ENCODE peak calls at places on chromosomes 3 and 15, in four cellular contexts. X is endothelial cell, C is body of pancreas, V is HFFc6. R is an unnamed sample.

GRCh38 chr3:13762931-13763330 is 116.9 kb downstream of the WNT7A start:
- DNase-seq in X (no peak), C (no peak), V (no peak), R (no peak)

GRCh38 chr15:33934896-33935295 is 33.4 kb upstream of the CHRM5 start:
- DNase-seq in C (no peak), V (no peak), X (no peak), R (no peak)

GRCh38 chr15:79160211-79160610 is 69.6 kb upstream of the RASGRF1 start:
- DNase-seq in V (no peak), X (no peak), C (no peak), R (no peak)

GRCh38 chr3:131901686-131902085 is 133.1 kb downstream of the CPNE4 start:
- DNase-seq in C (no peak), V (no peak), X (no peak), R (no peak)

GRCh38 chr3:87503901-87504498 is 227.6 kb upstream of the POU1F1 start:
- DNase-seq in X (peak), C (peak), V (peak), R (no peak)

GRCh38 chr15:67100808-67101581 is 35.6 kb downstream of the SMAD3 start:
- DNase-seq in V (no peak), X (no peak), C (no peak), R (no peak)

GRCh38 chr15:75661041-75661778 is 13.5 kb downstream of the SNX33 start:
- DNase-seq in C (peak), X (no peak), V (peak), R (no peak)

GRCh38 chr3:14605070-14605469 is 46.5 kb upstream of the CCDC174 start:
- DNase-seq in V (no peak), C (no peak), X (no peak), R (no peak)

GRCh38 chr3:127833281-127834032 is 11.1 kb upstream of the MGLL start:
- DNase-seq in V (no peak), X (no peak), C (no peak), R (no peak)

GRCh38 chr3:182241777-182242556 is 530.2 kb downstream of the SOX2 start:
- DNase-seq in X (no peak), C (peak), V (no peak), R (no peak)

GRCh38 chr3:83460051-83460450 is 1498.7 kb upstream of the CADM2 start:
- DNase-seq in V (no peak), X (no peak), C (no peak), R (no peak)

GRCh38 chr3:47848599-47849117 is 45.7 kb downstream of the DHX30 start:
- DNase-seq in X (no peak), C (no peak), V (no peak), R (no peak)

GRCh38 chr3:58556761-58557181 is 19.8 kb upstream of the ACOX2 start:
- DNase-seq in V (no peak), C (no peak), X (no peak), R (no peak)

GRCh38 chr15:33242669-33243191 is 48.2 kb upstream of the FMN1 start:
- DNase-seq in V (peak), X (peak), C (no peak), R (no peak)

GRCh38 chr3:196260784-196261183 is 26.7 kb downstream of the PCYT1A start:
- DNase-seq in V (no peak), X (no peak), C (no peak), R (no peak)

GRCh38 chr3:110900583-110900982 is 171.0 kb upstream of the NECTIN3 start:
- DNase-seq in V (peak), C (no peak), X (no peak), R (no peak)

GRCh38 chr3:12591997-12592715 is 35.3 kb downstream of the MKRN2 start:
- DNase-seq in C (no peak), V (no peak), X (no peak), R (no peak)

GRCh38 chr3:182909318-182910040 is 70.9 kb downstream of the DCUN1D1 start:
- DNase-seq in V (peak), C (no peak), X (no peak), R (no peak)

GRCh38 chr15:64004582-64004981 is 41.7 kb downstream of the DAPK2 start:
- DNase-seq in C (peak), V (peak), X (no peak), R (no peak)

GRCh38 chr3:136838641-136839555 is 20.0 kb downstream of the SLC35G2 start:
- DNase-seq in C (no peak), X (no peak), V (peak), R (no peak)

GRCh38 chr3:15309662-15310335 is 22.6 kb downstream of the SH3BP5 start:
- DNase-seq in V (no peak), X (no peak), C (no peak), R (no peak)

GRCh38 chr3:17088602-17089313 is 204.0 kb downstream of the PLCL2 start:
- DNase-seq in X (no peak), C (no peak), V (no peak), R (no peak)

GRCh38 chr3:194275721-194276120 is 75.4 kb downstream of the CPN2 start:
- DNase-seq in X (no peak), V (no peak), C (peak), R (no peak)

GRCh38 chr3:129323651-129324294 is 45.1 kb downstream of the HMCES start:
- DNase-seq in C (no peak), V (no peak), X (no peak), R (no peak)

GRCh38 chr15:43268111-43269105 is 1.7 kb upstream of the TGM5 start:
- DNase-seq in C (no peak), X (peak), V (no peak), R (no peak)

GRCh38 chr15:43463542-43463941 is 29.4 kb downstream of the TP53BP1 start:
- DNase-seq in X (no peak), C (no peak), V (no peak), R (no peak)

GRCh38 chr15:47711654-47712053 is 5.7 kb upstream of the SEMA6D start:
- DNase-seq in X (no peak), V (no peak), C (no peak), R (no peak)

GRCh38 chr3:177282028-177282655 is 84.9 kb upstream of the TBL1XR1 start:
- DNase-seq in V (no peak), X (no peak), C (no peak), R (no peak)

GRCh38 chr15:32857732-32858131 is 139.9 kb downstream of the GREM1 start:
- DNase-seq in V (no peak), C (no peak), X (no peak), R (no peak)